ENCODE peak calls at places on chromosomes 13 and 19, in nine cellular contexts. One of them, this sample, is unnamed.

GRCh38 chr19:49335784-49336481 is 727 bp downstream of the CD37 start:
- DNase-seq in transverse colon: no peak
- DNase-seq in neural progenitor cell: no peak
- DNase-seq in ovary: peak; percentile 12
- DNase-seq in PC-9: no peak
- DNase-seq in GM23248: no peak
- DNase-seq in psoas muscle: no peak
- DNase-seq in IMR-90: no peak
- DNase-seq in body of pancreas: no peak
- DNase-seq in this sample: no peak

GRCh38 chr19:14091086-14091884 is 734 bp upstream of the SAMD1 start:
- DNase-seq in transverse colon: peak; percentile 89
- DNase-seq in neural progenitor cell: no peak
- DNase-seq in ovary: peak; percentile 85
- DNase-seq in PC-9: peak; percentile 75
- DNase-seq in GM23248: peak; percentile 74
- DNase-seq in psoas muscle: no peak
- DNase-seq in IMR-90: peak; percentile 64
- DNase-seq in body of pancreas: peak; percentile 43
- DNase-seq in this sample: peak; percentile 95

GRCh38 chr13:98274921-98275487 is 97.9 kb upstream of the RNF113B start:
- DNase-seq in transverse colon: no peak
- DNase-seq in neural progenitor cell: no peak
- DNase-seq in ovary: no peak
- DNase-seq in PC-9: no peak
- DNase-seq in GM23248: no peak
- DNase-seq in psoas muscle: no peak
- DNase-seq in IMR-90: peak; percentile 87
- DNase-seq in body of pancreas: no peak
- DNase-seq in this sample: no peak

GRCh38 chr19:18488403-18488723 is 33.5 kb downstream of the ELL start:
- DNase-seq in transverse colon: no peak
- DNase-seq in neural progenitor cell: no peak
- DNase-seq in ovary: no peak
- DNase-seq in PC-9: no peak
- DNase-seq in GM23248: peak; percentile 80
- DNase-seq in psoas muscle: no peak
- DNase-seq in IMR-90: no peak
- DNase-seq in body of pancreas: no peak
- DNase-seq in this sample: no peak

GRCh38 chr13:27632648-27633047 is 11.0 kb downstream of the POLR1D start:
- DNase-seq in transverse colon: no peak
- DNase-seq in neural progenitor cell: no peak
- DNase-seq in ovary: no peak
- DNase-seq in PC-9: no peak
- DNase-seq in GM23248: no peak
- DNase-seq in psoas muscle: no peak
- DNase-seq in IMR-90: no peak
- DNase-seq in body of pancreas: no peak
- DNase-seq in this sample: no peak

GRCh38 chr13:66635526-66635925 is 594.6 kb downstream of the PCDH9 start:
- DNase-seq in transverse colon: no peak
- DNase-seq in neural progenitor cell: no peak
- DNase-seq in ovary: no peak
- DNase-seq in PC-9: peak; percentile 51
- DNase-seq in GM23248: peak; percentile 0
- DNase-seq in psoas muscle: no peak
- DNase-seq in IMR-90: peak; percentile 93
- DNase-seq in body of pancreas: no peak
- DNase-seq in this sample: no peak

GRCh38 chr13:24050292-24050711 is 110.2 kb upstream of the SPATA13 start:
- DNase-seq in transverse colon: no peak
- DNase-seq in neural progenitor cell: no peak
- DNase-seq in ovary: peak; percentile 57
- DNase-seq in PC-9: no peak
- DNase-seq in GM23248: peak; percentile 81
- DNase-seq in psoas muscle: peak; percentile 28
- DNase-seq in IMR-90: peak; percentile 86
- DNase-seq in body of pancreas: peak; percentile 77
- DNase-seq in this sample: peak; percentile 84

GRCh38 chr13:58059624-58060023 is 428.1 kb downstream of the PCDH17 start:
- DNase-seq in transverse colon: no peak
- DNase-seq in neural progenitor cell: no peak
- DNase-seq in ovary: no peak
- DNase-seq in PC-9: no peak
- DNase-seq in GM23248: no peak
- DNase-seq in psoas muscle: no peak
- DNase-seq in IMR-90: no peak
- DNase-seq in body of pancreas: no peak
- DNase-seq in this sample: no peak

GRCh38 chr13:29594310-29594709 is 1.2 kb downstream of the SLC7A1 start:
- DNase-seq in transverse colon: peak; percentile 60
- DNase-seq in neural progenitor cell: peak; percentile 52
- DNase-seq in ovary: no peak
- DNase-seq in PC-9: peak; percentile 84
- DNase-seq in GM23248: peak; percentile 88
- DNase-seq in psoas muscle: no peak
- DNase-seq in IMR-90: peak; percentile 91
- DNase-seq in body of pancreas: peak; percentile 68
- DNase-seq in this sample: no peak

GRCh38 chr13:50127726-50128291 is 112.6 kb downstream of the KCNRG start:
- DNase-seq in transverse colon: no peak
- DNase-seq in neural progenitor cell: peak; percentile 71
- DNase-seq in ovary: peak; percentile 32
- DNase-seq in PC-9: no peak
- DNase-seq in GM23248: no peak
- DNase-seq in psoas muscle: no peak
- DNase-seq in IMR-90: no peak
- DNase-seq in body of pancreas: no peak
- DNase-seq in this sample: peak; percentile 80

GRCh38 chr13:98295371-98295770 is 118.3 kb upstream of the RNF113B start:
- DNase-seq in transverse colon: no peak
- DNase-seq in neural progenitor cell: no peak
- DNase-seq in ovary: no peak
- DNase-seq in PC-9: no peak
- DNase-seq in GM23248: peak; percentile 55
- DNase-seq in psoas muscle: no peak
- DNase-seq in IMR-90: peak; percentile 66
- DNase-seq in body of pancreas: no peak
- DNase-seq in this sample: no peak

GRCh38 chr19:42497492-42498226 is 30.6 kb downstream of the CEACAM1 start:
- DNase-seq in transverse colon: peak; percentile 61
- DNase-seq in neural progenitor cell: no peak
- DNase-seq in ovary: no peak
- DNase-seq in PC-9: no peak
- DNase-seq in GM23248: no peak
- DNase-seq in psoas muscle: no peak
- DNase-seq in IMR-90: no peak
- DNase-seq in body of pancreas: peak; percentile 58
- DNase-seq in this sample: no peak

GRCh38 chr19:5448374-5448773 is 6.8 kb upstream of the ZNRF4 start:
- DNase-seq in transverse colon: no peak
- DNase-seq in neural progenitor cell: no peak
- DNase-seq in ovary: no peak
- DNase-seq in PC-9: no peak
- DNase-seq in GM23248: no peak
- DNase-seq in psoas muscle: no peak
- DNase-seq in IMR-90: no peak
- DNase-seq in body of pancreas: peak; percentile 17
- DNase-seq in this sample: peak; percentile 13

GRCh38 chr19:41367848-41368301 is 3.9 kb upstream of the B9D2 start:
- DNase-seq in transverse colon: no peak
- DNase-seq in neural progenitor cell: no peak
- DNase-seq in ovary: no peak
- DNase-seq in PC-9: peak; percentile 56
- DNase-seq in GM23248: peak; percentile 94
- DNase-seq in psoas muscle: no peak
- DNase-seq in IMR-90: peak; percentile 96
- DNase-seq in body of pancreas: peak; percentile 31
- DNase-seq in this sample: no peak

GRCh38 chr19:32862173-32862572 is 7.4 kb downstream of the SLC7A9 start:
- DNase-seq in transverse colon: no peak
- DNase-seq in neural progenitor cell: no peak
- DNase-seq in ovary: no peak
- DNase-seq in PC-9: no peak
- DNase-seq in GM23248: no peak
- DNase-seq in psoas muscle: no peak
- DNase-seq in IMR-90: no peak
- DNase-seq in body of pancreas: no peak
- DNase-seq in this sample: no peak

GRCh38 chr19:55158848-55159793 is 1.6 kb upstream of the TNNI3 start:
- DNase-seq in transverse colon: no peak
- DNase-seq in neural progenitor cell: no peak
- DNase-seq in ovary: no peak
- DNase-seq in PC-9: no peak
- DNase-seq in GM23248: peak; percentile 60
- DNase-seq in psoas muscle: peak; percentile 45
- DNase-seq in IMR-90: no peak
- DNase-seq in body of pancreas: no peak
- DNase-seq in this sample: no peak

GRCh38 chr13:73268306-73268705 is 209.5 kb downstream of the KLF5 start:
- DNase-seq in transverse colon: peak; percentile 38
- DNase-seq in neural progenitor cell: no peak
- DNase-seq in ovary: no peak
- DNase-seq in PC-9: no peak
- DNase-seq in GM23248: peak; percentile 79
- DNase-seq in psoas muscle: peak; percentile 15
- DNase-seq in IMR-90: peak; percentile 65
- DNase-seq in body of pancreas: peak; percentile 19
- DNase-seq in this sample: no peak

GRCh38 chr19:29671393-29672076 is 6.3 kb downstream of the PLEKHF1 start:
- DNase-seq in transverse colon: peak; percentile 72
- DNase-seq in neural progenitor cell: no peak
- DNase-seq in ovary: peak; percentile 19
- DNase-seq in PC-9: peak; percentile 92
- DNase-seq in GM23248: peak; percentile 36
- DNase-seq in psoas muscle: peak; percentile 65
- DNase-seq in IMR-90: no peak
- DNase-seq in body of pancreas: peak; percentile 50
- DNase-seq in this sample: peak; percentile 93
- H3K4me3 ChIP-seq in transverse colon: no peak overlapping the region
- H3K4me3 ChIP-seq in neural progenitor cell: no peak overlapping the region
- H3K4me3 ChIP-seq in ovary: no peak overlapping the region
- H3K4me3 ChIP-seq in PC-9: no peak overlapping the region
- H3K4me3 ChIP-seq in GM23248: no peak overlapping the region
- H3K4me3 ChIP-seq in psoas muscle: peak overlapping the region; percentile 24
- H3K4me3 ChIP-seq in IMR-90: no peak overlapping the region
- H3K4me3 ChIP-seq in body of pancreas: no peak overlapping the region
- H3K4me3 ChIP-seq in this sample: no peak overlapping the region

DNA sequence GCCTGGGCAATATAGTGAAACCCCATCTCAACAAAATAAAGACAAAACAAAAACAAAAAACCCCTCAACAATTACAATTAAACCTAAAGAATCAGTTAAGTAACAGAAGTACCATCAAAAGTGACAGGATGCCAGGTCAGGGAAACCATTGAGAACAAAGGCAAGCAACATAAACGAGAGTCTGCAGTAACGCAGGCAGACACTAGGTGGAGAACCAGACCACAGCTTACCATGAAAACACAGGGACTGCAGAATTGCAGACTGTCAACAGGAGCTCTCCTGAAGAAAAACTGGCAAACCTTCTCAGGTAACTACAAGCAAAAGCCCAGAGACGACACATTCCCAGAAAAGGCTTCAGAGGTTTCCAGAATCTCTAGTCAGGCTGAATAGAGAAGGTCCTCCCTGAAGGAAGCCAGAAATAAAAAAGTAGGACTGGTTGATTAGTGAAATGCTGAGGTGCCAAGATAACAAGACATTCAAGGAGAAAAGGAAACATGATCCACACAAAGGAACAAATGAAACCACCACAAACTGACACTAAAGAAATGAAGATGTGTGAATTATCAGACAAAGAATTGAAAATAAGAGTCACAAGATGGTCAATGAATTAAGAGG is 2.2 kb upstream of the ZNF665 start:
- DNase-seq in transverse colon: peak; percentile 84
- DNase-seq in neural progenitor cell: peak; percentile 88
- DNase-seq in ovary: peak; percentile 78
- DNase-seq in PC-9: peak; percentile 74
- DNase-seq in GM23248: peak; percentile 83
- DNase-seq in psoas muscle: peak; percentile 57
- DNase-seq in IMR-90: peak; percentile 81
- DNase-seq in body of pancreas: peak; percentile 83
- DNase-seq in this sample: no peak
- H3K9me3 ChIP-seq in transverse colon: peaks cover 12% of the 10 kb centered on the region
- H3K9me3 ChIP-seq in neural progenitor cell: no peaks in the 10 kb centered on the region
- H3K9me3 ChIP-seq in ovary: no peaks in the 10 kb centered on the region
- H3K9me3 ChIP-seq in PC-9: peaks cover 36% of the 10 kb centered on the region
- H3K9me3 ChIP-seq in GM23248: no peaks in the 10 kb centered on the region
- H3K9me3 ChIP-seq in psoas muscle: peaks cover 11% of the 10 kb centered on the region
- H3K9me3 ChIP-seq in IMR-90: peaks cover 15% of the 10 kb centered on the region
- H3K9me3 ChIP-seq in body of pancreas: no peaks in the 10 kb centered on the region
- H3K9me3 ChIP-seq in this sample: peaks cover 12% of the 10 kb centered on the region

GRCh38 chr19:11481777-11482383 is 1.0 kb upstream of the ELAVL3 start:
- DNase-seq in transverse colon: peak; percentile 47
- DNase-seq in neural progenitor cell: peak; percentile 92
- DNase-seq in ovary: no peak
- DNase-seq in PC-9: no peak
- DNase-seq in GM23248: peak; percentile 89
- DNase-seq in psoas muscle: peak; percentile 76
- DNase-seq in IMR-90: peak; percentile 85
- DNase-seq in body of pancreas: peak; percentile 37
- DNase-seq in this sample: peak; percentile 93
- H3K4me3 ChIP-seq in transverse colon: no peak overlapping the region
- H3K4me3 ChIP-seq in neural progenitor cell: peak overlapping the region; percentile 21
- H3K4me3 ChIP-seq in ovary: no peak overlapping the region
- H3K4me3 ChIP-seq in PC-9: no peak overlapping the region
- H3K4me3 ChIP-seq in GM23248: peak overlapping the region; percentile 63
- H3K4me3 ChIP-seq in psoas muscle: peak overlapping the region; percentile 57
- H3K4me3 ChIP-seq in IMR-90: peak overlapping the region; percentile 49
- H3K4me3 ChIP-seq in body of pancreas: no peak overlapping the region
- H3K4me3 ChIP-seq in this sample: no peak overlapping the region

GRCh38 chr19:56567274-56568120 is at the start of gene ZNF470:
- DNase-seq in transverse colon: peak; percentile 97
- DNase-seq in neural progenitor cell: peak; percentile 97
- DNase-seq in ovary: peak; percentile 92
- DNase-seq in PC-9: peak; percentile 83
- DNase-seq in GM23248: peak; percentile 98
- DNase-seq in psoas muscle: peak; percentile 97
- DNase-seq in IMR-90: peak; percentile 87
- DNase-seq in body of pancreas: peak; percentile 96
- DNase-seq in this sample: peak; percentile 98

GRCh38 chr19:56562766-56563165 is 4.5 kb upstream of the ZNF470 start:
- DNase-seq in transverse colon: no peak
- DNase-seq in neural progenitor cell: no peak
- DNase-seq in ovary: no peak
- DNase-seq in PC-9: no peak
- DNase-seq in GM23248: no peak
- DNase-seq in psoas muscle: no peak
- DNase-seq in IMR-90: no peak
- DNase-seq in body of pancreas: no peak
- DNase-seq in this sample: no peak

DNA sequence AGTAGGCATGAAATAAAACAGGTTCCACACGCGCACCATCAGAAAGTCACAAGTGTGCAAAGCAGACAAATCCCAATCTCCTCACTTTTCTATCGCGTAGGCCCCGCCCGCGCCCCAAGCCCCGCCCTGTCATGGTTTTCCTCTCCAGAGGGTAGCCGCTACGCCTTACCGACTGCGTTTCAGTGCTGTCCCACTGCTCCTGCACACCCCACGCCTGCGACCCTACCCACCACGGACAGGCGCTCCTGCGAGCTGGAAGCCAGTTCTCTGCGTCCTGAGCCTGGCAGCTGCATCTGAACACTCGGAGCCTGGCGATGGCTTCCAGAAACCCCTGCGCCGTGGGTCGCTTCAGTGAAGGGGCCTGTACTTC is 379 bp upstream of the ZNF470 start:
- DNase-seq in transverse colon: peak; percentile 47
- DNase-seq in neural progenitor cell: no peak
- DNase-seq in ovary: no peak
- DNase-seq in PC-9: no peak
- DNase-seq in GM23248: peak; percentile 63
- DNase-seq in psoas muscle: peak; percentile 56
- DNase-seq in IMR-90: no peak
- DNase-seq in body of pancreas: peak; percentile 24
- DNase-seq in this sample: peak; percentile 77
- H3K9me3 ChIP-seq in transverse colon: peaks cover 71% of the 10 kb centered on the region
- H3K9me3 ChIP-seq in neural progenitor cell: peaks cover 52% of the 10 kb centered on the region
- H3K9me3 ChIP-seq in ovary: peaks cover 32% of the 10 kb centered on the region
- H3K9me3 ChIP-seq in PC-9: peaks cover 54% of the 10 kb centered on the region
- H3K9me3 ChIP-seq in GM23248: peaks cover 13% of the 10 kb centered on the region
- H3K9me3 ChIP-seq in psoas muscle: peaks cover 78% of the 10 kb centered on the region
- H3K9me3 ChIP-seq in IMR-90: peaks cover 59% of the 10 kb centered on the region
- H3K9me3 ChIP-seq in body of pancreas: peaks cover 4% of the 10 kb centered on the region
- H3K9me3 ChIP-seq in this sample: peaks cover 18% of the 10 kb centered on the region